ENCODE peak calls at places on chromosome 22, in five cellular contexts. U is upper lobe of left lung; H is left kidney; G is activated gamma-delta T cell treated with anti-CD3 and anti-CD28 coated beads, Interleukin-2, amount 50 U/mL, for 16 hours; T is WERI-Rb-1. L is an unnamed sample.

GRCh38 chr22:20155330-20156041 is 4.6 kb upstream of the CCDC188 start:
- DNase-seq in U (peak; percentile 88), T (no peak), H (peak; percentile 80), G (no peak), L (no peak)

GRCh38 chr22:44256085-44256484 is 56.7 kb downstream of the SHISAL1 start:
- DNase-seq in U (no peak), T (no peak), G (no peak), H (peak; percentile 30), L (peak; percentile 28)

GRCh38 chr22:40898850-40899357 is 37.0 kb upstream of the DNAJB7 start:
- DNase-seq in G (no peak), H (peak; percentile 68), T (no peak), U (no peak), L (peak; percentile 74)

GRCh38 chr22:43186272-43187170 is at the start of gene TTLL12:
- DNase-seq in H (peak; percentile 87), G (peak; percentile 25), U (peak; percentile 94), T (peak; percentile 46), L (peak; percentile 50)

GRCh38 chr22:19442166-19442565 is 5.3 kb downstream of the C22orf39 start:
- DNase-seq in U (peak; percentile 2), T (no peak), G (no peak), H (no peak), L (no peak)

GRCh38 chr22:35435201-35435712 is 35.3 kb downstream of the MCM5 start:
- DNase-seq in G (no peak), H (no peak), U (no peak), T (no peak), L (no peak)

GRCh38 chr22:36541831-36542391 is 12.9 kb upstream of the EIF3D start:
- DNase-seq in T (no peak), H (no peak), U (no peak), G (no peak), L (no peak)

GRCh38 chr22:37283393-37283937 is 1.2 kb downstream of the CYTH4 start:
- DNase-seq in G (peak; percentile 55), T (no peak), H (no peak), U (no peak), L (peak; percentile 54)

GRCh38 chr22:21621891-21622623 is 7.8 kb downstream of the YDJC start:
- DNase-seq in U (no peak), T (no peak), H (no peak), G (no peak), L (no peak)

GRCh38 chr22:39242809-39243442 is 1.9 kb downstream of the PDGFB start:
- DNase-seq in G (no peak), U (peak; percentile 86), T (peak; percentile 26), H (peak; percentile 79), L (peak; percentile 68)

GRCh38 chr22:39429186-39429585 is 27.6 kb upstream of the MGAT3 start:
- DNase-seq in U (no peak), T (no peak), H (no peak), G (no peak), L (no peak)

GRCh38 chr22:21624880-21625791 is 4.7 kb downstream of the YDJC start:
- DNase-seq in G (no peak), T (no peak), H (no peak), U (no peak), L (no peak)

GRCh38 chr22:44727709-44728108 is 24.7 kb upstream of the ARHGAP8 start:
- DNase-seq in G (no peak), H (no peak), U (no peak), T (no peak), L (no peak)

GRCh38 chr22:30825711-30826505 is 131.2 kb downstream of the OSBP2 start:
- DNase-seq in G (no peak), T (no peak), H (no peak), U (no peak), L (no peak)

GRCh38 chr22:42967933-42968332 is 47.0 kb downstream of the PACSIN2 start:
- DNase-seq in T (no peak), H (no peak), G (no peak), U (no peak), L (no peak)

GRCh38 chr22:21915624-21916308 is 36.9 kb downstream of the PPM1F start:
- DNase-seq in G (no peak), U (no peak), H (no peak), T (no peak), L (no peak)

GRCh38 chr22:27801197-27801615 is 350 bp downstream of the MN1 start:
- DNase-seq in U (peak; percentile 88), H (peak; percentile 81), T (peak; percentile 46), G (no peak), L (peak; percentile 62)

L was measured in mesendoderm.